ENCODE peak calls at places on chromosomes 5 and 9, in five cellular contexts. G is heart left ventricle, Y is stomach, U is left ventricle myocardium inferior, F is caudate nucleus. I is an unnamed sample.

GRCh38 chr9:109652112-109652511 is 127.9 kb upstream of the PALM2AKAP2 start:
- DNase-seq in Y (no peak), F (no peak), U (no peak), G (no peak), I (no peak)

GRCh38 chr9:35681341-35682002 is 7.7 kb downstream of the CA9 start:
- DNase-seq in U (no peak), Y (no peak), G (no peak), F (no peak), I (no peak)

GRCh38 chr5:137145726-137146125 is 353.4 kb downstream of the SPOCK1 start:
- DNase-seq in Y (no peak), F (no peak), U (no peak), G (no peak), I (no peak)

GRCh38 chr9:88537743-88538055 is 2.7 kb downstream of the NXNL2 start:
- DNase-seq in G (peak), F (peak), Y (peak), U (peak), I (no peak)

GRCh38 chr5:122313001-122313402 is 965 bp downstream of the SNCAIP start:
- DNase-seq in G (no peak), F (no peak), U (no peak), Y (no peak), I (no peak)

GRCh38 chr5:59007460-59008063 is 424.7 kb downstream of the RAB3C start:
- DNase-seq in U (no peak), F (no peak), G (no peak), Y (no peak), I (no peak)

GRCh38 chr9:2053883-2054845 is 39.0 kb downstream of the SMARCA2 start:
- DNase-seq in G (no peak), U (no peak), F (no peak), Y (peak), I (no peak)

GRCh38 chr9:16039103-16039987 is 486.5 kb downstream of the CCDC171 start:
- DNase-seq in G (no peak), F (no peak), Y (no peak), U (no peak), I (no peak)

GRCh38 chr5:168984135-168984675 is 316.7 kb downstream of the SLIT3 start:
- DNase-seq in Y (no peak), U (no peak), F (no peak), G (no peak), I (no peak)

DNA sequence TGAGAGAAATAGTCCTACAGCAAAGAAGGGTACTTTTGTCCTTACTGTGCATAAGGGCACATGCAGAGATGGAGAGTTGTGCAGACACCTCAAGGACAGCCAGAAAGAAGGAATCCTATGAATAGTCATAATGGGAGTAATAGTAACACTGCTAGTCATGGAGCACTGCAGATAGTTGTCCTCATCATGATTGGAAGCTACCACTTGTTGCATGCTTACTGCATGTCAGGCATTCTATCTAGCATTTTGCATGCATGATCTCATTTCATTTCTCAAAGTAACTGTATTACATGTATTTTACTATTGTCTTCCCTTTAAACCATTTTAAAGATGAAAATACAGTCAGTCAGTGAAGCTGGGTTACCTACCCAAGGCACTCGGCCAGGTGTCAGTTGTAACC is 81.3 kb downstream of the PIK3R1 start:
- DNase-seq in Y (no peak), F (no peak), G (no peak), U (no peak), I (no peak)
- H3K27ac ChIP-seq in Y (no peak), F (no peak), G (no peak), U (no peak), I (no peak)

GRCh38 chr9:113626735-113627495 is 163.4 kb downstream of the RGS3 start:
- DNase-seq in F (no peak), U (peak), G (peak), Y (no peak), I (no peak)
- H3K27ac ChIP-seq in F (no peak), U (peak), G (peak), Y (peak), I (no peak)

GRCh38 chr9:128362774-128363173 is 8.4 kb upstream of the URM1 start:
- DNase-seq in F (no peak), U (no peak), G (no peak), Y (no peak), I (no peak)
- H3K27ac ChIP-seq in F (peak), U (peak), G (no peak), Y (no peak), I (no peak)

GRCh38 chr5:100448250-100448649 is 86.9 kb upstream of the FAM174A start:
- DNase-seq in U (no peak), G (no peak), F (no peak), Y (no peak), I (no peak)

GRCh38 chr5:100446879-100447278 is 88.3 kb upstream of the FAM174A start:
- DNase-seq in U (no peak), Y (no peak), G (no peak), F (no peak), I (no peak)

DNA sequence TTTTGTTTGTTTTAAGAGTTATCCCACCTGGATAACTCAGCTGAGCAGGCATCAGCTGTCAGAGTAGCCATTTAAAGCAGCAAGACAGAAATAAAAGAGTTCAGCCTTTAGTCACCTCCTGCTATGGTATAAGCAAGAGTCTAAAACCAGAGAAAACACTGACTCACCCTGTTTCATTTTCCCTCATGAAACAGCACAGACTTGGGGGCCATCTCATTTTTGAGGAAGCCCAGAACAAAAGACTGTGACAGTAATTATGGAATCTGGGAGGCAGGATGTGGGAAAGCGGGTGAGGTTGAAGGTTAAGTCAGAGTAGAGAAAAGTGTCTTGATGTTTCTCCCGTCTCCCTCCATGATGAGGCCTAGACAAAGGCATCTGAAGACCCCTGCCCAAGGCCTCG is 90.2 kb upstream of the FAM174A start:
- DNase-seq in G (no peak), F (no peak), Y (no peak), U (no peak), I (no peak)
- H3K27ac ChIP-seq in G (no peak), F (no peak), Y (no peak), U (no peak), I (no peak)

GRCh38 chr5:78569441-78569840 is 79.1 kb downstream of the LHFPL2 start:
- DNase-seq in Y (peak), G (no peak), F (no peak), U (no peak), I (no peak)
- H3K27ac ChIP-seq in Y (no peak), G (no peak), F (peak), U (no peak), I (no peak)

DNA sequence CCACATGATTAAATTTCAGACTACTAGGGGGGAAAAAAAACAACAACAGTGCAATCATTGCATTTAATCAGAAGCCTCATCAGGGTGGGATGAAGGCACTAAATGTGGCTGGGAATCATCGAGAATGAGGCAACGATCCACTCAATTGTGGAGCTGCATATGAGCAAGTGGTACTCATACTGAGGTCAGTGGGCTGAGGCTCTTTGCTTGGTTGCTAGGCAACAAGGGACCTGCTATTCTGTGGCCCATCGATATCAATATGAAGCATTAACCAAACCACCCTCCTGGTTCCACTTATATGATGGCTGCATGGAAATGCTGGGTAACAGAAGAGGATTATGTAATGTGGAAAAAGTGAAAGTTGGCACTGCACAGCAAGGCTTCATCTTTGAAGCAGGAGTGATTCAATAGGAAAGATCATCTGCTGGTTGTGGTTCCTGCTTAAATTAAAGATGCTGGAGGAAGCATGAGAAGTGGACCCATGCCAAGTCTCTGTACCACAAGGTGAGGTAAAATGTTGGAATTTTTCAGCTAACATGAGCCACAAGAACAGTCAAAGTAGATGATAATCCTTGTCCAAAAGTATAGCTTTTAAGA is 159.8 kb upstream of the HMHB1 start:
- DNase-seq in G (no peak), F (no peak), U (no peak), Y (no peak), I (no peak)
- H3K27ac ChIP-seq in G (no peak), F (no peak), U (no peak), Y (no peak), I (no peak)

GRCh38 chr5:172778223-172778814 is 7.3 kb upstream of the DUSP1 start:
- DNase-seq in G (no peak), U (no peak), Y (peak), F (no peak), I (peak)

GRCh38 chr5:172785429-172786088 is 14.6 kb upstream of the DUSP1 start:
- DNase-seq in Y (no peak), G (no peak), F (no peak), U (no peak), I (no peak)

GRCh38 chr5:172786736-172787462 is 15.9 kb upstream of the DUSP1 start:
- DNase-seq in U (no peak), Y (no peak), F (no peak), G (no peak), I (peak)

GRCh38 chr5:172779968-172780350 is 9.0 kb upstream of the DUSP1 start:
- DNase-seq in U (no peak), Y (no peak), G (no peak), F (no peak), I (no peak)

GRCh38 chr5:172782169-172783039 is 11.4 kb upstream of the DUSP1 start:
- DNase-seq in F (no peak), U (no peak), Y (no peak), G (no peak), I (no peak)
- H3K27ac ChIP-seq in F (no peak), U (no peak), Y (peak), G (no peak), I (no peak)

DNA sequence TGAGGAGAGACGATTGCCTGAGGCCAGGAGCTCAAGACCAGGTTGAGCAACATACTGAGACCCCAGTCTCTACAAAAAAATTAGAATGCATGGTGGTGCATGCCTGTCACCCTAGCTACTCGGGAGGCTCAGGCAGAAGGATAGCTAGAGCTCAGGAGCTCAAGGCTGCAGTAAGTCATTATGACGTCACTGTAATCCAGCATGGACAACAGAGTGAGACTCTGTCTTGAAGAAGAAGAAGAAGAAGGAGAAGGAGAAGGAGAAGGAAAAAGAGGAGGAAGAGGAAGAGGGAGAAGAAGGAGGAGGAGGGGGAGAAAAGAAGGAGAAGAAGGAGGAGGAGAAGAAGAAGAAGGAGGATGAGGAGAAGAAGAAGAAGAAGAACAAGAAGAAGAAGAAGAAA is 519.1 kb downstream of the CDH9 start:
- DNase-seq in G (no peak), F (no peak), Y (no peak), U (no peak), I (no peak)
- H3K27ac ChIP-seq in G (no peak), F (no peak), Y (no peak), U (no peak), I (no peak)

GRCh38 chr5:138450971-138451370 is 12.1 kb downstream of the REEP2 start:
- DNase-seq in G (no peak), Y (no peak), U (no peak), F (no peak), I (no peak)

GRCh38 chr5:138448481-138449398 is 9.9 kb downstream of the REEP2 start:
- DNase-seq in U (no peak), Y (no peak), G (no peak), F (peak), I (no peak)

GRCh38 chr5:138449501-138450239 is 10.8 kb downstream of the REEP2 start:
- DNase-seq in F (peak), Y (peak), U (peak), G (peak), I (peak)

GRCh38 chr5:138445547-138446271 is 6.9 kb downstream of the REEP2 start:
- DNase-seq in G (no peak), U (no peak), F (no peak), Y (no peak), I (no peak)

DNA sequence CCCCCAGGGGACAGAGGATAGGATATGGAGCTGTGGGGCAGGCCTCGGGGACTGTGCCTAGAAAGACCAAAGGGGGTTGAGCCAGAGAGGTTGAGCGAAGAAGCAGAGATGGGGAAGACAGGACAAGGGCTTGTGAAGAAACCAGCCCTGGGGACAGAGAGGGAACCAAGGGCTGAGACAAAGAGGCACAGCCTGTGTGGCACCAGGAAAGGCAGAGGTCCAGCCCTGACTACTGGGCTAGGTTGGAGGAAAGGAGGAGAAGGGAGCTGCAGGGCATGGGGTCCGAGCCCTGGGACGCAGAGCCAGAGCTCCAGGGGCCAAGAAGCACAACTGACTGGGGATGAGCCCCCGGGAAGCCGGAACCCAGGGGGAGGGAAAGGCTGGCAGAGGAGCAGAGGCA is 9.2 kb downstream of the REEP2 start:
- DNase-seq in G (no peak), U (no peak), Y (no peak), F (no peak), I (no peak)
- H3K27ac ChIP-seq in G (no peak), U (no peak), Y (no peak), F (peak), I (no peak)

GRCh38 chr9:91843623-91844111 is 106.4 kb downstream of the ROR2 start:
- DNase-seq in G (peak), F (no peak), U (peak), Y (peak), I (no peak)
- H3K27ac ChIP-seq in G (peak), F (no peak), U (peak), Y (peak), I (no peak)